ENCODE peak calls at places on chromosome 3, in seven cellular contexts. One of them, this sample, is unnamed. For H3K4me1, the result is how much of the 10 kb centered on the place peaks cover.

GRCh38 chr3:141452045-141452444 is 34.8 kb upstream of the RASA2 start:
- DNase-seq in mesendoderm: peak
- DNase-seq in mesenchymal stem cell: peak
- DNase-seq in H1: no peak
- DNase-seq in neuronal stem cell: peak
- DNase-seq in IMR-90: peak
- DNase-seq in H9: no peak
- DNase-seq in this sample: peak

GRCh38 chr3:113839551-113839950 is 963 bp downstream of the GRAMD1C start:
- DNase-seq in neuronal stem cell: no peak
- DNase-seq in H1: no peak
- DNase-seq in H9: no peak
- DNase-seq in mesenchymal stem cell: no peak
- DNase-seq in IMR-90: no peak
- DNase-seq in mesendoderm: no peak
- DNase-seq in this sample: no peak

GRCh38 chr3:118527527-118528044 is 507.1 kb downstream of the IGSF11 start:
- DNase-seq in mesenchymal stem cell: no peak
- DNase-seq in H9: no peak
- DNase-seq in H1: no peak
- DNase-seq in IMR-90: no peak
- DNase-seq in mesendoderm: no peak
- DNase-seq in neuronal stem cell: no peak
- DNase-seq in this sample: no peak

GRCh38 chr3:129688310-129688895 is 81.9 kb upstream of the PLXND1 start:
- DNase-seq in H1: peak
- DNase-seq in IMR-90: peak
- DNase-seq in neuronal stem cell: peak
- DNase-seq in mesendoderm: peak
- DNase-seq in mesenchymal stem cell: peak
- DNase-seq in H9: peak
- DNase-seq in this sample: no peak

GRCh38 chr3:174710622-174711021 is 148.5 kb upstream of the NAALADL2 start:
- DNase-seq in mesendoderm: peak
- DNase-seq in mesenchymal stem cell: peak
- DNase-seq in H1: no peak
- DNase-seq in H9: no peak
- DNase-seq in IMR-90: peak
- DNase-seq in neuronal stem cell: no peak
- DNase-seq in this sample: no peak

GRCh38 chr3:173138031-173138430 is 3.0 kb downstream of the SPATA16 start:
- DNase-seq in mesendoderm: no peak
- DNase-seq in neuronal stem cell: peak
- DNase-seq in mesenchymal stem cell: no peak
- DNase-seq in IMR-90: no peak
- DNase-seq in H9: no peak
- DNase-seq in H1: no peak
- DNase-seq in this sample: no peak

GRCh38 chr3:299590-300301 is 103.2 kb downstream of the CHL1 start:
- DNase-seq in IMR-90: no peak
- DNase-seq in H1: no peak
- DNase-seq in mesenchymal stem cell: no peak
- DNase-seq in mesendoderm: no peak
- DNase-seq in H9: no peak
- DNase-seq in neuronal stem cell: no peak
- DNase-seq in this sample: no peak

GRCh38 chr3:143241556-143241955 is 122.0 kb downstream of the CHST2 start:
- DNase-seq in H9: no peak
- DNase-seq in mesendoderm: no peak
- DNase-seq in neuronal stem cell: no peak
- DNase-seq in H1: no peak
- DNase-seq in IMR-90: peak
- DNase-seq in mesenchymal stem cell: peak
- DNase-seq in this sample: no peak

GRCh38 chr3:180306691-180307090 is 270.0 kb upstream of the PEX5L start:
- DNase-seq in neuronal stem cell: no peak
- DNase-seq in mesendoderm: no peak
- DNase-seq in mesenchymal stem cell: no peak
- DNase-seq in H1: no peak
- DNase-seq in H9: no peak
- DNase-seq in IMR-90: peak
- DNase-seq in this sample: no peak

GRCh38 chr3:197482001-197482400 is 73.8 kb downstream of the BDH1 start:
- DNase-seq in neuronal stem cell: no peak
- DNase-seq in H9: no peak
- DNase-seq in mesenchymal stem cell: peak
- DNase-seq in IMR-90: peak
- DNase-seq in mesendoderm: peak
- DNase-seq in H1: no peak
- DNase-seq in this sample: no peak

DNA sequence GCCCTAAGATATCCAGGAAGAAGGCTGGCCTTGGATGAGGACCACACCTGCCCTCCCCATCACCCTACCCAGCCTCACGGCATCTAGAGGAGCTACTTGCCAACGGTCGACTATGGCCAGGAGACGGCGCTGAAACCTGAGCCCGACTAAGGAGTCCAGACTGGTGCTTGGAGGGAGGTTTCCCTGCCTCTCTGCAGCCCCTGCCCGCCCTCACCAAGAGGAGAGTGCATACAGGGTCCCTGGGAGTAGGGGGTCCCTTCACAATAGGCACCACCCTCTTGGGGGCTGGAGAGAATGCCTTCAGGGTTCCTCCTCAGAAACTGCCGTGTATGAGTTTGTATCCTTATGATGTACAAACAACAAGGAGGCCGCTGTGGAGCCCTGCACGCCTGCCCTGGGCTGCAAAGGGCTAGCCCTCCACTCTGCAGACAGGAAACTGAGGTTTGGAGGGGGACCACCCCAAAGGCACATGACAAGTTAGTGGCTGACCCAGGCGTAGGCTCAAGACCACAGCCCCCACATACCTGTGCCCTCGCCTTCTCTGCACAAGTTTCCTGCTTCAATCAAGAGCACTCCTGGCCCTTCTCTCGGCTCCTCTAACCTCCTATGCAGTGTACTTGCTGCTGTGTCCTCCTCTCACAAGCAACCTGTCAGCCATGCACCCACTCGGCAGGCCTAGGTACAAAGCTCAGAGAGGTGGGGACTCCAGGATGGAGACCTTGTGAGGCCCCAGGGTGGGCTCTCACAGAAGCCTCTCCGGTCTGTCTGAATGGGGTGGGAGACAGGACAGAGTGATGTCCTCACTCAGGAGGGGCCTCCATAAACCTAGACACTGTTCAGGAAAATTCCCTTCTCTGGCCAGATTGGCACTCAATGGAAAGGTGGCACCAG is 7.4 kb downstream of the KLF15 start:
- DNase-seq in H1: peak
- DNase-seq in mesenchymal stem cell: no peak
- DNase-seq in H9: no peak
- DNase-seq in mesendoderm: no peak
- DNase-seq in neuronal stem cell: no peak
- DNase-seq in IMR-90: no peak
- DNase-seq in this sample: no peak
- H3K4me1 ChIP-seq in H1: under half
- H3K4me1 ChIP-seq in mesenchymal stem cell: under half
- H3K4me1 ChIP-seq in H9: under half
- H3K4me1 ChIP-seq in mesendoderm: under half
- H3K4me1 ChIP-seq in neuronal stem cell: under half
- H3K4me1 ChIP-seq in IMR-90: under half
- H3K4me1 ChIP-seq in this sample: under half

GRCh38 chr3:171802601-171802956 is 7.7 kb downstream of the PLD1 start:
- DNase-seq in H1: no peak
- DNase-seq in H9: no peak
- DNase-seq in IMR-90: no peak
- DNase-seq in mesendoderm: no peak
- DNase-seq in mesenchymal stem cell: no peak
- DNase-seq in neuronal stem cell: no peak
- DNase-seq in this sample: no peak

GRCh38 chr3:171799501-171799900 is 10.8 kb downstream of the PLD1 start:
- DNase-seq in mesendoderm: no peak
- DNase-seq in mesenchymal stem cell: no peak
- DNase-seq in H1: no peak
- DNase-seq in IMR-90: no peak
- DNase-seq in neuronal stem cell: no peak
- DNase-seq in H9: no peak
- DNase-seq in this sample: no peak

GRCh38 chr3:171804618-171805389 is 5.5 kb downstream of the PLD1 start:
- DNase-seq in mesendoderm: no peak
- DNase-seq in mesenchymal stem cell: peak
- DNase-seq in neuronal stem cell: no peak
- DNase-seq in H9: no peak
- DNase-seq in IMR-90: no peak
- DNase-seq in H1: no peak
- DNase-seq in this sample: no peak

GRCh38 chr3:171803044-171803443 is 7.2 kb downstream of the PLD1 start:
- DNase-seq in IMR-90: no peak
- DNase-seq in neuronal stem cell: no peak
- DNase-seq in H1: no peak
- DNase-seq in mesenchymal stem cell: no peak
- DNase-seq in mesendoderm: no peak
- DNase-seq in H9: no peak
- DNase-seq in this sample: no peak

GRCh38 chr3:171801738-171802600 is 8.3 kb downstream of the PLD1 start:
- DNase-seq in H9: no peak
- DNase-seq in H1: no peak
- DNase-seq in IMR-90: peak
- DNase-seq in mesenchymal stem cell: peak
- DNase-seq in neuronal stem cell: no peak
- DNase-seq in mesendoderm: no peak
- DNase-seq in this sample: peak
- H2BK5ac ChIP-seq in H9: no peak
- H2BK5ac ChIP-seq in H1: no peak
- H2BK5ac ChIP-seq in IMR-90: peak
- H2BK5ac ChIP-seq in mesenchymal stem cell: no peak
- H2BK5ac ChIP-seq in neuronal stem cell: no peak
- H2BK5ac ChIP-seq in mesendoderm: no peak
- H2BK5ac ChIP-seq in this sample: no peak

GRCh38 chr3:67083277-67083676 is 85.2 kb downstream of the KBTBD8 start:
- DNase-seq in mesendoderm: no peak
- DNase-seq in H1: no peak
- DNase-seq in neuronal stem cell: no peak
- DNase-seq in H9: no peak
- DNase-seq in IMR-90: peak
- DNase-seq in mesenchymal stem cell: no peak
- DNase-seq in this sample: no peak

GRCh38 chr3:67087788-67088187 is 89.7 kb downstream of the KBTBD8 start:
- DNase-seq in mesenchymal stem cell: no peak
- DNase-seq in H9: no peak
- DNase-seq in H1: no peak
- DNase-seq in IMR-90: no peak
- DNase-seq in neuronal stem cell: no peak
- DNase-seq in mesendoderm: no peak
- DNase-seq in this sample: no peak

GRCh38 chr3:67076607-67077006 is 78.5 kb downstream of the KBTBD8 start:
- DNase-seq in H9: no peak
- DNase-seq in mesendoderm: no peak
- DNase-seq in neuronal stem cell: no peak
- DNase-seq in IMR-90: no peak
- DNase-seq in mesenchymal stem cell: no peak
- DNase-seq in H1: no peak
- DNase-seq in this sample: no peak

GRCh38 chr3:67077656-67078055 is 79.5 kb downstream of the KBTBD8 start:
- DNase-seq in H1: no peak
- DNase-seq in neuronal stem cell: no peak
- DNase-seq in mesendoderm: no peak
- DNase-seq in IMR-90: peak
- DNase-seq in mesenchymal stem cell: no peak
- DNase-seq in H9: no peak
- DNase-seq in this sample: no peak

GRCh38 chr3:67082533-67083024 is 84.5 kb downstream of the KBTBD8 start:
- DNase-seq in mesenchymal stem cell: no peak
- DNase-seq in H1: no peak
- DNase-seq in IMR-90: no peak
- DNase-seq in mesendoderm: no peak
- DNase-seq in H9: no peak
- DNase-seq in neuronal stem cell: no peak
- DNase-seq in this sample: no peak
- H3K4me2 ChIP-seq in mesenchymal stem cell: no peak
- H3K4me2 ChIP-seq in H1: no peak
- H3K4me2 ChIP-seq in IMR-90: no peak
- H3K4me2 ChIP-seq in mesendoderm: no peak
- H3K4me2 ChIP-seq in H9: no peak
- H3K4me2 ChIP-seq in neuronal stem cell: no peak
- H3K4me2 ChIP-seq in this sample: no peak

GRCh38 chr3:156760333-156760732 is 65.8 kb upstream of the LEKR1 start:
- DNase-seq in IMR-90: no peak
- DNase-seq in neuronal stem cell: no peak
- DNase-seq in H1: no peak
- DNase-seq in H9: no peak
- DNase-seq in mesendoderm: peak
- DNase-seq in mesenchymal stem cell: peak
- DNase-seq in this sample: no peak
- H3K4me1 ChIP-seq in IMR-90: under half
- H3K4me1 ChIP-seq in neuronal stem cell: under half
- H3K4me1 ChIP-seq in H1: under half
- H3K4me1 ChIP-seq in H9: under half
- H3K4me1 ChIP-seq in mesendoderm: under half
- H3K4me1 ChIP-seq in mesenchymal stem cell: under half
- H3K4me1 ChIP-seq in this sample: under half

DNA sequence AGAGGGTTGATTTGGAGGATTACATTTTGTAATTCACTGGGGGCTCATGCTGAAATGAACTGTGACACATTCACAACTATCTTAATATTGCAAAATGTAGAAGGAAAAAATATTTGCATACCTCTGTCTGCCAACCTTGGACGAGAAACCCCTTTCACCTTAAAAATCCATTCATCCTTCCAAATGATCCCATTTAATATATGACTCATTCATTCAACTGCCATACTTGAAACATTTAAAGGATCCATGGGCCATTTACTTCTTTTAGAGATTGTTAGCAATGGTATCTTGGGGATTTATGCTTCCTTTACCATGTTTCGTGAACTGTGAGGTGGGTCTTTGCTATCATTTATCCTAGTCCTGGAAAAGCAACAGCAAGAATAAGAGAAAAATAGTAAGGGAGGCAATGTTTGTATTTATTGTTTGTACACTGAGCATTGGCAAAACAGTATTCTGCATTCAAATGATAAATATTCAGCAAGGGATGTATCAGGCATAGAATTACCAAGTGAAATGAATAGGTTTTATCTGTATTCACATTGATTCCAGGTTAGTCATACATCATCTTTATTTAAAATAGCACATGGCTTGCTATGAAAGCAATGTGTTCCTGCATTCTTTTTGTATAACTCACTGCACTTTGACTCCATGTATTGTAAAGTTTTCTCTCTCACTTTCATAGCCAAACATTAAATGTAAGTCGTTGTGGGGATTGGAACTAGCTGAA is 378.1 kb downstream of the NSUN3 start:
- DNase-seq in mesendoderm: no peak
- DNase-seq in mesenchymal stem cell: peak
- DNase-seq in IMR-90: peak
- DNase-seq in neuronal stem cell: no peak
- DNase-seq in H1: no peak
- DNase-seq in H9: no peak
- DNase-seq in this sample: no peak
- H2BK5ac ChIP-seq in mesendoderm: no peak
- H2BK5ac ChIP-seq in mesenchymal stem cell: no peak
- H2BK5ac ChIP-seq in IMR-90: peak
- H2BK5ac ChIP-seq in neuronal stem cell: no peak
- H2BK5ac ChIP-seq in H1: no peak
- H2BK5ac ChIP-seq in H9: no peak
- H2BK5ac ChIP-seq in this sample: no peak

GRCh38 chr3:170171563-170171962 is 10.0 kb downstream of the PHC3 start:
- DNase-seq in IMR-90: no peak
- DNase-seq in H1: no peak
- DNase-seq in H9: no peak
- DNase-seq in neuronal stem cell: no peak
- DNase-seq in mesenchymal stem cell: no peak
- DNase-seq in mesendoderm: no peak
- DNase-seq in this sample: no peak
- H3K4me2 ChIP-seq in IMR-90: no peak
- H3K4me2 ChIP-seq in H1: no peak
- H3K4me2 ChIP-seq in H9: no peak
- H3K4me2 ChIP-seq in neuronal stem cell: no peak
- H3K4me2 ChIP-seq in mesenchymal stem cell: no peak
- H3K4me2 ChIP-seq in mesendoderm: no peak
- H3K4me2 ChIP-seq in this sample: no peak